ENCODE peak calls at places on chromosomes 12 and 14, in five cellular contexts. One of them, this sample, is unnamed.

GRCh38 chr14:36208690-36209278 is 32.3 kb upstream of the PTCSC3 start:
- DNase-seq in IMR-90: no peak
- DNase-seq in adrenal gland: no peak
- DNase-seq in RWPE2: no peak
- DNase-seq in lower lobe of right lung: no peak
- DNase-seq in this sample: no peak

GRCh38 chr12:22729898-22730443 is 105.0 kb downstream of the ETNK1 start:
- DNase-seq in IMR-90: peak; percentile 80
- DNase-seq in adrenal gland: no peak
- DNase-seq in RWPE2: no peak
- DNase-seq in lower lobe of right lung: no peak
- DNase-seq in this sample: no peak

GRCh38 chr12:52207895-52208294 is 16.1 kb upstream of the KRT80 start:
- DNase-seq in IMR-90: peak; percentile 28
- DNase-seq in adrenal gland: peak; percentile 96
- DNase-seq in RWPE2: peak; percentile 69
- DNase-seq in lower lobe of right lung: peak; percentile 67
- DNase-seq in this sample: no peak

GRCh38 chr12:38921025-38921677 is 15.8 kb upstream of the CPNE8 start:
- DNase-seq in IMR-90: no peak
- DNase-seq in adrenal gland: peak; percentile 62
- DNase-seq in RWPE2: no peak
- DNase-seq in lower lobe of right lung: no peak
- DNase-seq in this sample: peak; percentile 85

GRCh38 chr12:16573652-16574077 is 32.3 kb downstream of the LMO3 start:
- DNase-seq in IMR-90: peak; percentile 32
- DNase-seq in adrenal gland: no peak
- DNase-seq in RWPE2: no peak
- DNase-seq in lower lobe of right lung: peak; percentile 76
- DNase-seq in this sample: no peak

GRCh38 chr12:117101953-117102833 is 3.0 kb upstream of the TESC start:
- DNase-seq in IMR-90: no peak
- DNase-seq in adrenal gland: no peak
- DNase-seq in RWPE2: no peak
- DNase-seq in lower lobe of right lung: no peak
- DNase-seq in this sample: no peak

GRCh38 chr12:25121916-25122315 is 73.0 kb downstream of the DNAI7 start:
- DNase-seq in IMR-90: peak; percentile 55
- DNase-seq in adrenal gland: no peak
- DNase-seq in RWPE2: no peak
- DNase-seq in lower lobe of right lung: no peak
- DNase-seq in this sample: no peak

GRCh38 chr12:131682511-131682895 is 28.4 kb upstream of the SFSWAP start:
- DNase-seq in IMR-90: no peak
- DNase-seq in adrenal gland: no peak
- DNase-seq in RWPE2: no peak
- DNase-seq in lower lobe of right lung: no peak
- DNase-seq in this sample: no peak

GRCh38 chr14:23177181-23177580 is 6.3 kb downstream of the SLC7A8 start:
- DNase-seq in IMR-90: no peak
- DNase-seq in adrenal gland: no peak
- DNase-seq in RWPE2: no peak
- DNase-seq in lower lobe of right lung: no peak
- DNase-seq in this sample: no peak

GRCh38 chr12:3365416-3366385 is 125.3 kb upstream of the PRMT8 start:
- DNase-seq in IMR-90: no peak
- DNase-seq in adrenal gland: peak; percentile 20
- DNase-seq in RWPE2: no peak
- DNase-seq in lower lobe of right lung: peak; percentile 52
- DNase-seq in this sample: peak; percentile 45

GRCh38 chr14:90848944-90849731 is 32.9 kb upstream of the TTC7B start:
- DNase-seq in IMR-90: peak; percentile 49
- DNase-seq in adrenal gland: peak; percentile 37
- DNase-seq in RWPE2: no peak
- DNase-seq in lower lobe of right lung: no peak
- DNase-seq in this sample: no peak

GRCh38 chr12:113092478-113093408 is 36.2 kb downstream of the DTX1 start:
- DNase-seq in IMR-90: no peak
- DNase-seq in adrenal gland: peak; percentile 42
- DNase-seq in RWPE2: no peak
- DNase-seq in lower lobe of right lung: peak; percentile 70
- DNase-seq in this sample: peak; percentile 56
- TF ChIP-seq CTCF in IMR-90: no peak
- TF ChIP-seq CTCF in adrenal gland: no peak
- TF ChIP-seq CTCF in RWPE2: no peak
- TF ChIP-seq CTCF in lower lobe of right lung: no peak
- TF ChIP-seq CTCF in this sample: no peak

GRCh38 chr12:57524814-57525614 is 2.4 kb downstream of the MBD6 start:
- DNase-seq in IMR-90: no peak
- DNase-seq in adrenal gland: no peak
- DNase-seq in RWPE2: no peak
- DNase-seq in lower lobe of right lung: no peak
- DNase-seq in this sample: no peak
- H3K36me3 ChIP-seq in IMR-90: peaks cover 48% of the 10 kb centered on the region
- H3K36me3 ChIP-seq in adrenal gland: no peaks in the 10 kb centered on the region
- H3K36me3 ChIP-seq in RWPE2: peaks cover 55% of the 10 kb centered on the region
- H3K36me3 ChIP-seq in lower lobe of right lung: peaks cover 60% of the 10 kb centered on the region
- H3K36me3 ChIP-seq in this sample: no peaks in the 10 kb centered on the region

GRCh38 chr14:68941820-68942219 is 37.3 kb downstream of the ACTN1 start:
- DNase-seq in IMR-90: peak; percentile 90
- DNase-seq in adrenal gland: no peak
- DNase-seq in RWPE2: peak; percentile 98
- DNase-seq in lower lobe of right lung: no peak
- DNase-seq in this sample: no peak
- TF ChIP-seq CTCF in IMR-90: peak; percentile 61
- TF ChIP-seq CTCF in adrenal gland: no peak
- TF ChIP-seq CTCF in RWPE2: peak; percentile 88
- TF ChIP-seq CTCF in lower lobe of right lung: no peak
- TF ChIP-seq CTCF in this sample: no peak

DNA sequence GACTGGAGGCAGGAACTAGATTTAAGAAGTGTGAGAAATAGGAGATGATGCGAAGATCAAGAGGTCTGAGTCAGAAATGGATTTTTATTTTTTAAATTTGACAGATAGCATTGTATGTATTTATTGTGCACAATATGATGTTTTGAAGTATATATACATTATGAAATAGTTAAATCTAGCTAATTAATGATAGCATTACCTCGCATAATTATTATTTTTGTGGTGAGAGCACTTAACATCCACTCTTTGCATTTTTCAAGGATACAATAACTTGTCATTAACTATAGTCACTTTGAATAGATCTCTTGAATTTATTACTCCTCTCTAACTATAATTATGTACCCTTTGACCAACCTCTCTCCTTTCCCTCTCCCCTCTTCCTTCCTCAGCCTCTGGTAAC is 3.7 kb downstream of the SMOC1 start:
- DNase-seq in IMR-90: no peak
- DNase-seq in adrenal gland: no peak
- DNase-seq in RWPE2: no peak
- DNase-seq in lower lobe of right lung: no peak
- DNase-seq in this sample: no peak
- H3K36me3 ChIP-seq in IMR-90: no peaks in the 10 kb centered on the region
- H3K36me3 ChIP-seq in adrenal gland: no peaks in the 10 kb centered on the region
- H3K36me3 ChIP-seq in RWPE2: no peaks in the 10 kb centered on the region
- H3K36me3 ChIP-seq in lower lobe of right lung: no peaks in the 10 kb centered on the region
- H3K36me3 ChIP-seq in this sample: no peaks in the 10 kb centered on the region

GRCh38 chr12:56158029-56158925 is at the start of gene MYL6:
- DNase-seq in IMR-90: peak; percentile 99
- DNase-seq in adrenal gland: peak; percentile 98
- DNase-seq in RWPE2: peak; percentile 96
- DNase-seq in lower lobe of right lung: peak; percentile 96
- DNase-seq in this sample: peak; percentile 100
- TF ChIP-seq CTCF in IMR-90: no peak
- TF ChIP-seq CTCF in adrenal gland: no peak
- TF ChIP-seq CTCF in RWPE2: no peak
- TF ChIP-seq CTCF in lower lobe of right lung: no peak
- TF ChIP-seq CTCF in this sample: no peak

GRCh38 chr14:105249175-105250007 is 1.1 kb downstream of the BTBD6 start:
- DNase-seq in IMR-90: peak; percentile 26
- DNase-seq in adrenal gland: peak; percentile 27
- DNase-seq in RWPE2: peak; percentile 72
- DNase-seq in lower lobe of right lung: peak; percentile 57
- DNase-seq in this sample: peak; percentile 45
- H3K36me3 ChIP-seq in IMR-90: peaks cover 38% of the 10 kb centered on the region
- H3K36me3 ChIP-seq in adrenal gland: no peaks in the 10 kb centered on the region
- H3K36me3 ChIP-seq in RWPE2: peaks cover 51% of the 10 kb centered on the region
- H3K36me3 ChIP-seq in lower lobe of right lung: peaks cover 46% of the 10 kb centered on the region
- H3K36me3 ChIP-seq in this sample: no peaks in the 10 kb centered on the region

This sample was measured in testis.